ENCODE peak calls at places on chromosomes 7 and 10, in ten cellular contexts. H, B, C, W, V, D, F, M, I and R are unnamed samples.

GRCh38 chr7:91396-92158 is 100.8 kb upstream of the FAM20C start:
- DNase-seq in H (peak; percentile 49), B (no peak), C (no peak), W (no peak), V (no peak), D (no peak), F (no peak), M (no peak), I (no peak), R (no peak)

GRCh38 chr7:117014673-117015133 is 61.4 kb downstream of the ST7 start:
- DNase-seq in H (no peak), B (peak; percentile 69), C (peak; percentile 54), W (no peak), V (no peak), D (peak; percentile 41), F (peak; percentile 60), M (no peak), I (no peak), R (peak; percentile 67)

GRCh38 chr10:25356609-25357008 is 181.8 kb downstream of the GPR158 start:
- DNase-seq in H (no peak), B (no peak), C (no peak), W (no peak), V (no peak), D (no peak), F (no peak), M (no peak), I (no peak), R (no peak)

GRCh38 chr10:27503498-27504006 is 552 bp upstream of the RAB18 start:
- DNase-seq in H (no peak), B (no peak), C (no peak), W (no peak), V (no peak), D (no peak), F (no peak), M (no peak), I (no peak), R (no peak)

GRCh38 chr7:101121996-101122932 is 4.6 kb upstream of the SERPINE1 start:
- DNase-seq in H (peak; percentile 88), B (peak; percentile 87), C (peak; percentile 58), W (peak; percentile 89), V (no peak), D (peak; percentile 69), F (peak; percentile 39), M (no peak), I (peak; percentile 92), R (peak; percentile 75)

GRCh38 chr10:11610151-11610854 is 1.1 kb downstream of the USP6NL start:
- DNase-seq in H (no peak), B (no peak), C (peak; percentile 11), W (no peak), V (no peak), D (no peak), F (no peak), M (no peak), I (no peak), R (no peak)

GRCh38 chr10:50409965-50410811 is 158.9 kb upstream of the ASAH2 start:
- DNase-seq in H (no peak), B (no peak), C (peak; percentile 57), W (no peak), V (no peak), D (no peak), F (no peak), M (no peak), I (no peak), R (no peak)

GRCh38 chr10:110326351-110327032 is 21.8 kb upstream of the SMNDC1 start:
- DNase-seq in H (no peak), B (no peak), C (peak; percentile 80), W (no peak), V (no peak), D (no peak), F (no peak), M (no peak), I (peak; percentile 65), R (no peak)

GRCh38 chr7:134298902-134299683 is 17.6 kb downstream of the SLC35B4 start:
- DNase-seq in H (no peak), B (peak; percentile 27), C (no peak), W (no peak), V (no peak), D (no peak), F (peak; percentile 83), M (no peak), I (no peak), R (no peak)

GRCh38 chr10:88897019-88897853 is 17.2 kb downstream of the STAMBPL1 start:
- DNase-seq in H (no peak), B (no peak), C (no peak), W (no peak), V (no peak), D (no peak), F (no peak), M (no peak), I (no peak), R (no peak)

GRCh38 chr7:16708980-16709379 is 44.6 kb upstream of the TSPAN13 start:
- DNase-seq in H (peak; percentile 54), B (peak; percentile 8), C (peak; percentile 61), W (no peak), V (no peak), D (no peak), F (no peak), M (peak; percentile 59), I (peak; percentile 53), R (no peak)

GRCh38 chr7:92955081-92955480 is 118.7 kb upstream of the CDK6 start:
- DNase-seq in H (no peak), B (no peak), C (peak; percentile 56), W (no peak), V (no peak), D (no peak), F (no peak), M (no peak), I (no peak), R (no peak)

GRCh38 chr7:934469-935320 is 19.8 kb downstream of the ADAP1 start:
- DNase-seq in H (peak; percentile 63), B (no peak), C (no peak), W (peak; percentile 68), V (no peak), D (no peak), F (no peak), M (no peak), I (no peak), R (peak; percentile 54)

GRCh38 chr10:25113231-25114035 is 61.4 kb upstream of the GPR158 start:
- DNase-seq in H (peak; percentile 94), B (peak; percentile 70), C (peak; percentile 91), W (peak; percentile 72), V (peak; percentile 29), D (peak; percentile 81), F (peak; percentile 90), M (peak; percentile 67), I (peak; percentile 68), R (peak; percentile 75)

GRCh38 chr10:58952747-58953466 is 223.5 kb upstream of the PHYHIPL start:
- DNase-seq in H (peak; percentile 82), B (peak; percentile 46), C (peak; percentile 35), W (no peak), V (no peak), D (peak; percentile 91), F (peak; percentile 83), M (no peak), I (peak; percentile 44), R (no peak)

DNA sequence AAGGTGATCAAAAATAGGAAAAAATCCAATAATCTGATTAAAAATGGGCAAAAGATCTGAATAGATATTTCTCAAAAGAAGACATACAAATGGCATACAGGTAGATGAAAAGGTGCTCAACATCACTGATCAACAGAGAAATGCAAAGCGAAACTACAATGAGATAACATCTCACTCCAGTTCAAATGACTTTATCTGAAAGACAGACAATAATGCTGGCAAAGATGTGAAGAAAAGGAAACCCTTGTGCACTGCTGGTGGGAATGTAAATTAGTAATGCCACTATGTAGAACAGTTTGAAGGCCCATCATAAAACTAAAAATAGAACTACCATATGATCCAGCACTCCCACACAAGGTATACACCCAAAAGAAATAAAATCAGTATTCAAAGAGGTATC is 85.0 kb downstream of the LRRN3 start:
- DNase-seq in H (no peak), B (no peak), C (no peak), W (no peak), V (no peak), D (no peak), F (no peak), M (no peak), I (no peak), R (no peak)
- H3K27ac ChIP-seq in H (no peak overlapping the region), B (no peak overlapping the region), C (no peak overlapping the region), W (no peak overlapping the region), V (no peak overlapping the region), D (no peak overlapping the region), F (no peak overlapping the region), M (no peak overlapping the region), I (no peak overlapping the region), R (no peak overlapping the region)

DNA sequence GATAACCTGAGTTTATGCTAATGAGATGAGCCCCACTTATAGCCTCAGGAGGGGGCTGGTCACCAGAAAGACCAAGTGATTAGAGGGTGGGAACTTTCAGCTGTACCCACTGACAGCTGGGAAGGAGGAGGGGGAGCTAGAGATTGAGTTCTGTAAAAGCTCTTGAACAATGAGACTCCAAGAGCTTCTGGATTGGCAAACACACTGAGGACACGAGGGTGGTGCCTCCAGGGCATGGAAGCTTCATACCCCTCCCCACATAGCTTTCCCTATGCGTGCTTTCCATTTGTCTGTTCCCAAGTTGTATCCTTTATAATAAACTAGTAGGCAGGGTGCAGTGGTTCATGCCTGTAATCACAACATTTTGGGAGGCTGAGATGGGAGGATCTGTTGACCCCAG is 20.2 kb downstream of the MRPS24 start:
- DNase-seq in H (no peak), B (no peak), C (no peak), W (no peak), V (no peak), D (no peak), F (no peak), M (no peak), I (no peak), R (no peak)
- H3K27ac ChIP-seq in H (no peak overlapping the region), B (no peak overlapping the region), C (no peak overlapping the region), W (no peak overlapping the region), V (no peak overlapping the region), D (no peak overlapping the region), F (no peak overlapping the region), M (no peak overlapping the region), I (no peak overlapping the region), R (no peak overlapping the region)

GRCh38 chr10:119371704-119372663 is 164.6 kb downstream of the GRK5 start:
- DNase-seq in H (no peak), B (no peak), C (no peak), W (no peak), V (no peak), D (no peak), F (no peak), M (no peak), I (no peak), R (no peak)
- H3K27ac ChIP-seq in H (no peak overlapping the region), B (peak overlapping the region; percentile 87), C (no peak overlapping the region), W (no peak overlapping the region), V (no peak overlapping the region), D (peak overlapping the region; percentile 73), F (no peak overlapping the region), M (no peak overlapping the region), I (no peak overlapping the region), R (no peak overlapping the region)

GRCh38 chr7:49669692-49670260 is 103.7 kb upstream of the VWC2 start:
- DNase-seq in H (no peak), B (no peak), C (no peak), W (no peak), V (no peak), D (no peak), F (no peak), M (no peak), I (peak; percentile 5), R (no peak)

DNA sequence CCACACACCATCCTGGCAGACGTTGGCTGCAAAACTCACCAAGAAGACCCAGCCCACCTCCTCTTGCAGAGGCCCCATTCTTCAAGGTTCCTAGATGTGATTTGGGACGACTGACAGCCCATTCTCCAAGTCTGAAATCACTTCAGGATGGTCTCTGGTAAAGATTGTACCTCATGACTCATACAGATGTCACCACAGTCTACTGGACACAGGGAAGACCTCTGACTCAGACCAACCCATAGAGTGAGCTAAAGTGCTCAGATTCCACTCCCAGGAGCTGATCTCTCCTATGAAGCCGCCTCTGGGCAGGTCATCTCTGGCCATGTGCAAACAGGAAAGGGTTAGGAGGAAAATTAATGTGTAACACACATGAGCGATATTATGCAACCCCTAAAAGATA is 102.4 kb upstream of the VWC2 start:
- DNase-seq in H (no peak), B (no peak), C (no peak), W (no peak), V (no peak), D (no peak), F (no peak), M (no peak), I (no peak), R (no peak)
- H3K27ac ChIP-seq in H (no peak overlapping the region), B (no peak overlapping the region), C (no peak overlapping the region), W (no peak overlapping the region), V (no peak overlapping the region), D (no peak overlapping the region), F (no peak overlapping the region), M (no peak overlapping the region), I (no peak overlapping the region), R (no peak overlapping the region)